ENCODE peak calls at places on chromosomes 7 and 10, in ten cellular contexts. E is NCI-H345; H is aorta; C is nucleus accumbens; O is fibroblast of the conjunctiva; D is T-helper 2 cell; J is activated CD4-positive, alpha-beta T cell treated with anti-CD3 and anti-CD28 coated beads, Interleukin-2, amount 50 U/mL, for 4 hours; W is NCI-H2171; G is AG09319; R is stimulated activated CD4-positive, alpha-beta T cell treated with anti-CD3 and anti-CD28 coated beads, Interleukin-1b, Interleukin-23, amount 100 ng/mL, for 24 hours. A is an unnamed sample.

GRCh38 chr7:111363099-111363498 is 199.2 kb downstream of the IMMP2L start:
- DNase-seq in H (no peak), W (no peak), D (no peak), J (no peak), C (no peak), G (no peak), E (no peak), O (no peak), R (no peak), A (no peak)

GRCh38 chr7:139078911-139079310 is 30.6 kb downstream of the ZC3HAV1 start:
- DNase-seq in O (no peak), J (no peak), G (no peak), E (no peak), C (peak; percentile 10), W (no peak), R (no peak), H (no peak), D (no peak), A (no peak)

GRCh38 chr7:130896051-130896881 is 162.3 kb upstream of the KLF14 start:
- DNase-seq in R (no peak), W (peak; percentile 83), G (no peak), O (no peak), D (peak; percentile 31), C (no peak), H (no peak), J (no peak), E (no peak), A (no peak)

GRCh38 chr10:118106426-118106825 is 59.7 kb upstream of the RAB11FIP2 start:
- DNase-seq in O (peak; percentile 12), C (no peak), H (no peak), G (peak; percentile 5), J (no peak), E (no peak), D (peak; percentile 2), W (no peak), R (no peak), A (no peak)

GRCh38 chr7:92837214-92837749 is 909 bp upstream of the CDK6 start:
- DNase-seq in O (no peak), J (no peak), W (no peak), H (no peak), R (no peak), C (no peak), G (no peak), D (no peak), E (no peak), A (no peak)

GRCh38 chr7:112272921-112273561 is 66.5 kb downstream of the ZNF277 start:
- DNase-seq in R (no peak), E (peak; percentile 16), D (peak; percentile 62), J (no peak), G (no peak), H (peak; percentile 47), C (no peak), O (no peak), W (no peak), A (no peak)

GRCh38 chr7:30887464-30887872 is 24.2 kb upstream of the AQP1 start:
- DNase-seq in D (no peak), J (no peak), W (peak; percentile 90), C (no peak), O (no peak), H (no peak), E (peak; percentile 93), R (no peak), G (no peak), A (no peak)

GRCh38 chr7:82335927-82336326 is 107.7 kb downstream of the CACNA2D1 start:
- DNase-seq in D (no peak), W (peak; percentile 98), R (no peak), G (no peak), H (no peak), O (no peak), J (no peak), E (peak; percentile 99), C (no peak), A (no peak)

GRCh38 chr10:60806951-60807350 is 28.7 kb downstream of the CDK1 start:
- DNase-seq in W (no peak), R (no peak), J (no peak), G (no peak), D (no peak), H (no peak), E (no peak), O (no peak), C (no peak), A (no peak)

GRCh38 chr7:28988818-28989595 is 30.9 kb upstream of the TRIL start:
- DNase-seq in O (peak; percentile 86), R (no peak), D (no peak), C (no peak), W (no peak), G (peak; percentile 81), J (no peak), E (no peak), H (peak; percentile 73), A (no peak)

GRCh38 chr10:23291551-23292334 is 52.9 kb downstream of the C10orf67 start:
- DNase-seq in C (peak; percentile 13), W (no peak), H (no peak), D (no peak), J (no peak), O (no peak), R (no peak), E (no peak), G (no peak), A (no peak)

GRCh38 chr10:71244638-71245419 is 32.5 kb downstream of the UNC5B start:
- DNase-seq in G (peak; percentile 91), R (no peak), J (no peak), W (no peak), D (no peak), C (no peak), E (no peak), O (peak; percentile 81), H (peak; percentile 79), A (no peak)

GRCh38 chr7:154584352-154585252 is 418.3 kb downstream of the PAXIP1 start:
- DNase-seq in O (no peak), C (no peak), H (no peak), J (no peak), E (no peak), R (no peak), G (no peak), W (no peak), D (no peak), A (no peak)

GRCh38 chr7:133481676-133482075 is 228.8 kb downstream of the EXOC4 start:
- DNase-seq in O (peak; percentile 60), W (no peak), D (no peak), H (no peak), J (no peak), C (no peak), E (no peak), G (no peak), R (no peak), A (no peak)

GRCh38 chr7:44489955-44490350 is 505 bp downstream of the NUDCD3 start:
- DNase-seq in G (no peak), O (no peak), W (no peak), H (peak; percentile 52), D (peak; percentile 70), R (peak; percentile 15), E (no peak), C (no peak), J (peak; percentile 31), A (no peak)

GRCh38 chr7:130356760-130357611 is 12.4 kb downstream of the CPA5 start:
- DNase-seq in O (peak; percentile 67), G (peak; percentile 64), C (peak; percentile 47), W (no peak), E (peak; percentile 45), J (no peak), D (no peak), R (no peak), H (peak; percentile 69), A (no peak)

GRCh38 chr10:70174058-70174741 is 3.9 kb upstream of the SAR1A start:
- DNase-seq in J (no peak), W (no peak), D (peak; percentile 79), E (no peak), C (peak; percentile 4), R (no peak), G (no peak), O (no peak), H (no peak), A (no peak)

GRCh38 chr7:1647961-1648631 is 22.0 kb upstream of the ELFN1 start:
- DNase-seq in W (no peak), H (peak; percentile 76), C (no peak), R (no peak), E (no peak), G (no peak), O (no peak), J (no peak), D (no peak), A (no peak)

GRCh38 chr7:142523821-142524460 is 225.3 kb upstream of the PRSS1 start:
- DNase-seq in G (no peak), O (no peak), J (no peak), W (no peak), R (no peak), E (no peak), D (no peak), H (no peak), C (no peak), A (no peak)

GRCh38 chr10:3699896-3700295 is 85.1 kb downstream of the KLF6 start:
- DNase-seq in R (no peak), O (peak; percentile 10), W (no peak), H (no peak), E (no peak), G (no peak), D (no peak), J (no peak), C (no peak), A (no peak)

GRCh38 chr7:77434570-77434969 is 18.4 kb upstream of the GSAP start:
- DNase-seq in O (no peak), R (no peak), C (no peak), W (no peak), G (no peak), J (no peak), E (no peak), D (no peak), H (no peak), A (no peak)

GRCh38 chr10:122234416-122234815 is 36.7 kb upstream of the BTBD16 start:
- DNase-seq in J (no peak), H (no peak), C (no peak), O (no peak), R (no peak), W (no peak), D (no peak), E (peak; percentile 31), G (no peak), A (no peak)

GRCh38 chr10:33015798-33016547 is 57.9 kb upstream of the ITGB1 start:
- DNase-seq in O (no peak), C (no peak), J (no peak), R (no peak), H (no peak), G (no peak), W (no peak), D (no peak), E (no peak), A (no peak)

GRCh38 chr7:155444746-155445145 is 13.2 kb upstream of the EN2 start:
- DNase-seq in E (no peak), O (no peak), W (no peak), H (no peak), J (no peak), R (no peak), C (no peak), G (no peak), D (no peak), A (no peak)

GRCh38 chr7:37208528-37208927 is 240.1 kb downstream of the ELMO1 start:
- DNase-seq in J (peak; percentile 23), G (peak; percentile 78), D (peak; percentile 65), O (peak; percentile 97), W (peak; percentile 39), E (no peak), H (peak; percentile 78), C (peak; percentile 45), R (no peak), A (peak; percentile 44)

GRCh38 chr10:109893371-109893770 is 29.9 kb downstream of the XPNPEP1 start:
- DNase-seq in E (no peak), D (no peak), C (no peak), O (no peak), H (no peak), W (no peak), J (no peak), G (no peak), R (no peak), A (peak; percentile 7)

GRCh38 chr7:28036748-28037147 is 143.8 kb downstream of the JAZF1 start:
- DNase-seq in W (no peak), E (no peak), R (no peak), O (no peak), J (no peak), C (no peak), H (no peak), D (no peak), G (no peak), A (no peak)

GRCh38 chr7:127673902-127674301 is 21.9 kb downstream of the SND1 start:
- DNase-seq in D (no peak), R (no peak), H (no peak), G (no peak), W (no peak), E (no peak), C (no peak), J (no peak), O (no peak), A (no peak)